ENCODE peak calls at places on chromosomes 1 and 21, in nine cellular contexts. I is progenitor cell of endocrine pancreas, S is foreskin fibroblast, G is CD14-positive monocyte, J is bronchial epithelial cell, O is B cell, E is keratinocyte, M is H9, U is HL-60. P is an unnamed sample.

GRCh38 chr21:26445440-26445839 is 127.6 kb downstream of the CYYR1 start:
- DNase-seq in S (peak; percentile 57), M (no peak), I (no peak), E (no peak), U (no peak), G (no peak), J (no peak), O (no peak), P (no peak)

GRCh38 chr1:206873603-206874188 is 8.3 kb downstream of the IL20 start:
- DNase-seq in E (no peak), U (no peak), J (peak; percentile 89), G (no peak), S (no peak), O (no peak), I (no peak), M (no peak), P (no peak)

GRCh38 chr1:185419718-185420117 is 102.7 kb upstream of the IVNS1ABP start:
- DNase-seq in U (no peak), M (no peak), I (no peak), J (no peak), O (no peak), G (no peak), E (no peak), S (peak; percentile 65), P (no peak)

GRCh38 chr1:59107516-59107915 is 189.4 kb upstream of the FGGY start:
- DNase-seq in O (no peak), M (no peak), I (no peak), G (no peak), J (peak; percentile 95), S (peak; percentile 74), E (no peak), U (no peak), P (no peak)

GRCh38 chr1:50424045-50424939 is 1.0 kb upstream of the DMRTA2 start:
- DNase-seq in E (no peak), O (peak; percentile 40), U (no peak), I (no peak), S (peak; percentile 44), G (no peak), J (no peak), M (no peak), P (peak; percentile 77)

GRCh38 chr1:234533975-234534876 is 55.2 kb upstream of the TARBP1 start:
- DNase-seq in M (no peak), J (peak; percentile 75), S (peak; percentile 99), E (no peak), O (no peak), I (no peak), G (no peak), U (no peak), P (no peak)

GRCh38 chr1:161180643-161181042 is 3.3 kb upstream of the B4GALT3 start:
- DNase-seq in J (peak; percentile 19), E (no peak), U (no peak), I (no peak), G (no peak), M (no peak), S (peak; percentile 56), O (no peak), P (no peak)

GRCh38 chr1:193766329-193766728 is 579.9 kb upstream of the B3GALT2 start:
- DNase-seq in G (no peak), S (no peak), O (no peak), E (no peak), J (no peak), I (no peak), U (no peak), M (peak; percentile 57), P (no peak)

GRCh38 chr21:35479529-35479928 is 430.4 kb upstream of the RUNX1 start:
- DNase-seq in O (no peak), U (no peak), J (no peak), M (no peak), S (no peak), E (no peak), G (no peak), I (no peak), P (no peak)

GRCh38 chr1:26580116-26580515 is 50.6 kb downstream of the RPS6KA1 start:
- DNase-seq in J (no peak), U (no peak), E (no peak), G (no peak), I (no peak), M (no peak), S (no peak), O (no peak), P (no peak)

GRCh38 chr1:240193699-240194098 is 102.0 kb downstream of the FMN2 start:
- DNase-seq in I (no peak), G (no peak), M (no peak), E (no peak), S (no peak), U (no peak), O (no peak), J (no peak), P (no peak)

GRCh38 chr1:55210990-55211389 is 4.2 kb downstream of the USP24 start:
- DNase-seq in E (no peak), I (no peak), J (no peak), G (no peak), U (no peak), O (no peak), S (no peak), M (no peak), P (no peak)

GRCh38 chr1:55211909-55212308 is 3.3 kb downstream of the USP24 start:
- DNase-seq in J (no peak), U (no peak), I (no peak), M (no peak), E (no peak), O (peak; percentile 37), G (no peak), S (no peak), P (peak; percentile 57)

GRCh38 chr1:55206210-55206609 is 9.0 kb downstream of the USP24 start:
- DNase-seq in S (no peak), G (no peak), E (no peak), M (no peak), O (no peak), U (no peak), J (no peak), I (no peak), P (no peak)

GRCh38 chr1:55211456-55211855 is 3.7 kb downstream of the USP24 start:
- DNase-seq in G (no peak), U (no peak), O (no peak), E (no peak), M (no peak), I (no peak), S (no peak), J (no peak), P (no peak)

DNA sequence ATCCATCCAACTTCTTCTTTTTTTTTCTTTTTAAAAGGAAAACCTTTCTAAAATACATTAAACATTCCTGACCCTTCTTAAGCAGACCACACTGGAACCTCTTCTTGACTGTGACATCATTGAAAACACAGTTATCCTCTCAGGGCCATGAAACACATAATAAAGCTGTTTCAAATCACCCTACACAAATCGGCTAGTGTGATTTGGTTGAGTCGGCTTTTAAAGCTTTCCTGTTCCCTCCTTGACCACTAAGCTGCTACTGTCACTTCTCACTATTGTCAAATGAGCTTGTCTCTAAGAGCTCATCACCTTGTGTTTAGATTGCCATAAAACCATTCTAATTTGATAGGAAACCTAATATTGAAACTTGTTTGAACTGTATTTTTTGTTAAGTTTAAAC is 5.9 kb downstream of the USP24 start:
- DNase-seq in U (no peak), S (no peak), M (no peak), J (no peak), G (no peak), O (peak; percentile 25), E (no peak), I (no peak), P (peak; percentile 42)
- TF ChIP-seq CTCF in U (no peak), S (no peak), M (peak; percentile 30), J (no peak), G (peak; percentile 23), O (no peak), E (no peak), I (no peak), P (no peak)

DNA sequence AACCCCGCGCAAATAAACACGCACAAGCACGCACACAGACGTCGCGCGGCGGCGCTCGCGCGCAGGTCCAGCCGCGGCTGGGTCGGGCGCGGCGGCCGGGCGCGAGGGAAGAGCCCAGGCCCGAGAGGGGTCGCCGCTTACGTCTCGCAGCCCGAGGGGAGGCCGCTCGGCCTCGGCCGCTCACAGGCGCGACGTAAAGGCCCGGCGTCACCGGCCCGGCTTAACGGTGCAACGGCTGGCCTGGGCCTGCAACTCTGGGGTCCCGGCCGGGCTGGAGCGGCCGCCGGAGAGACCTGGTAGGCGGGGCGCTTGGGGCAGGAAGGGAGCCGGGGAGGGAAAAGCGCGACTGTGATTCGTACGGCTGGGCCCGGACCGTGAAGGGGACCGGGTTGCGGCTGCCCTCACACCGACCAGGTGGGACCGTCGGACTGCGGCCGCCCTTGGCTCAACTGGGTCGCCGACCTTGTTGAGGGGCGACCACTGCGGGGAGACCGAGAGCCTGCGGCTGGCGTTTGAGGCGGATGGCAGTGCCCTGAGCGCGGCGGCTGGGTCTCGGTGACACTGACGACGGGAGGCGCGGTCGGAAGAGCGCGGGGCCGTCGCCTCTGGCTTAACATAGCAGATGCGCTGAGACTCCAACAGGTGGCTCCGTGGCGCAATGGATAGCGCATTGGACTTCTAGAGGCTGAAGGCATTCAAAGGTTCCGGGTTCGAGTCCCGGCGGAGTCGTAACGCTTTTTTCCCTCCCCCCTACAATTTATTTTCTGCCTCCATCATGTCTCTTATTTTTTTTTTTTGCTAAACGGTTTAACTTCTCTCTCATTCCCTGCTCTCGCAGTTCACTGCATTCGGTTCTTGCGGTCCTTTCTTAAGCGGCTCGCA is 31.8 kb downstream of the DNTTIP2 start:
- DNase-seq in I (peak; percentile 75), M (peak; percentile 91), J (peak; percentile 76), G (peak; percentile 91), U (peak; percentile 74), O (peak; percentile 98), E (no peak), S (peak; percentile 92), P (peak; percentile 88)
- TF ChIP-seq CTCF in I (peak; percentile 33), M (no peak), J (no peak), G (no peak), U (no peak), O (no peak), E (no peak), S (no peak), P (no peak)

DNA sequence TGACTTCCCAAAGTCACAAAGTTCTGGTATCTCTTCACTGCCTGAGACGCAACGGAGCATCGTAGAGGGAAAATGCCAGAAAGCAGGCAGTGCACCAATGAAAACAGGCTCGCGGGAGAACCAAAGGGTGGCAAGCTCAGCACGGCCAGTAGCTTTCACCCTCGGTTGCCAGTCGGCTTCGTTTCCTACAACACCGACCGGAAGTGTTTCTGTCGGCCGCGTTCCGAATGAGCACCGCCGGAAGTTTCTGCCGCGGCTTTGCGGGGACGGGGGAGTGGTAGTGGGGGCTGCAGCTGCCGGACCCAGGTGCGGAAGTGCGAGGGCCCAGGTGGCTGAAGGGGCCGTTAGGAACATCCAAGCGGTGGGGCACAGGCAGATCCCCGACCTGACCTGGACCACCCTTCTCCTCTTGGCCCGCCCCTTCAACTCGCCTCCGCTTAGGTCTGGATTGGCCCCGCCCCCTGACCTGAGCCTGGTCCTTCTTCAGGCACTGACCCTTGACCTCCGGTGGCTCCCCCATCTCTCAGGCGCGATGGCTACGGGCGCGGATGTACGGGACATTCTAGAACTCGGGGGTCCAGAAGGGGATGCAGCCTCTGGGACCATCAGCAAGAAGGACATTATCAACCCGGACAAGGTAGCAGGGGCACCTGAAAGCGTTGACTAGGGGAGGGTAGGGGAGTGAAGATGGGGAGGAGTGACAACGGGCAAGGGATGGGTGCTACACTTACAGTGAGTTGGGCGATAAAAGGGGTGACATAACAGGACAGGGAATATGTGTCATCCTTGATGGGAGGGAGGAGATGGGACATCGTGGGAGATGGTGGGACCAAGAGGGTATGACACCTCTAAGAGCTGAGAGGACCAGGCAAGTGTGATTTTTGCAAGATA is at the start of gene DMAP1:
- DNase-seq in G (peak; percentile 83), U (peak; percentile 66), S (peak; percentile 91), E (no peak), O (peak; percentile 89), J (peak; percentile 51), I (peak; percentile 82), M (peak; percentile 89), P (peak; percentile 72)
- TF ChIP-seq CTCF in G (no peak), U (no peak), S (no peak), E (no peak), O (no peak), J (peak; percentile 24), I (no peak), M (no peak), P (no peak)

GRCh38 chr1:230306158-230306557 is 120.0 kb downstream of the PGBD5 start:
- DNase-seq in S (no peak), G (no peak), U (peak; percentile 15), E (no peak), M (no peak), I (no peak), J (no peak), O (peak; percentile 51), P (no peak)
- TF ChIP-seq CTCF in S (no peak), G (no peak), U (no peak), E (no peak), M (no peak), I (no peak), J (no peak), O (no peak), P (peak; percentile 34)